ENCODE peak calls at places on chromosomes 6 and 20, in eight cellular contexts. S is NCI-H1694 treated with DMSO at 0.1 percent for 48 hours; R is stimulated activated CD4-positive, alpha-beta T cell treated with anti-CD3 and anti-CD28 coated beads, TNF-alpha, amount 100 ng/mL, for 4 hours; U is A549; G is activated T-cell treated with anti-CD3 and anti-CD28 coated beads, Interleukin-2, amount 50 U/mL, for 4 hours; O is activated CD4-positive, alpha-beta T cell treated with anti-CD3 and anti-CD28 coated beads, Interleukin-2, amount 50 U/mL, for 4 hours; B is NK-92 treated with Interleukin-12 subunit alpha and Interleukin-12 subunit beta, amount 100 ng/mL, for 24 hours; V is choroid plexus epithelial cell. J is an unnamed sample.
A peak's percentile ranks its signal among the peaks of the same experiment; 100 is the strongest.

GRCh38 chr20:50216543-50217206 is 26.0 kb downstream of the CEBPB start:
- DNase-seq in S (no peak), R (no peak), U (no peak), G (no peak), O (no peak), B (no peak), V (no peak), J (no peak)

GRCh38 chr20:41989935-41990635 is 371.9 kb upstream of the CHD6 start:
- DNase-seq in S (no peak), R (no peak), U (no peak), G (no peak), O (no peak), B (no peak), V (no peak), J (no peak)

GRCh38 chr6:17907467-17908229 is 79.8 kb downstream of the KIF13A start:
- DNase-seq in S (no peak), R (no peak), U (peak; percentile 66), G (no peak), O (no peak), B (peak; percentile 77), V (peak; percentile 97), J (peak; percentile 68)

GRCh38 chr6:14354919-14355572 is 237.5 kb downstream of the CD83 start:
- DNase-seq in S (no peak), R (no peak), U (no peak), G (peak; percentile 20), O (peak; percentile 6), B (no peak), V (peak; percentile 84), J (peak; percentile 5)

GRCh38 chr6:156720739-156721714 is 56.2 kb upstream of the ARID1B start:
- DNase-seq in S (no peak), R (no peak), U (no peak), G (no peak), O (no peak), B (no peak), V (peak; percentile 50), J (peak; percentile 29)

GRCh38 chr6:68967549-68968300 is 332.6 kb downstream of the ADGRB3 start:
- DNase-seq in S (peak; percentile 13), R (peak; percentile 7), U (peak; percentile 2), G (peak; percentile 16), O (peak; percentile 13), B (peak; percentile 26), V (peak; percentile 65), J (peak; percentile 69)

GRCh38 chr6:146857960-146858308 is 259.2 kb downstream of the ADGB start:
- DNase-seq in S (no peak), R (no peak), U (peak; percentile 2), G (no peak), O (no peak), B (no peak), V (peak; percentile 74), J (no peak)

GRCh38 chr20:44394520-44395182 is 39.2 kb downstream of the HNF4A start:
- DNase-seq in S (no peak), R (no peak), U (no peak), G (no peak), O (no peak), B (no peak), V (peak; percentile 17), J (no peak)

GRCh38 chr6:112233864-112234263 is 20.5 kb downstream of the LAMA4 start:
- DNase-seq in S (no peak), R (no peak), U (no peak), G (no peak), O (no peak), B (no peak), V (peak; percentile 60), J (no peak)